ENCODE peak calls at places on chromosomes 4 and X, in five cellular contexts. L, X, N, B and Y are unnamed samples.

GRCh38 chr4:89753601-89754066 is 83.3 kb downstream of the SNCA start:
- DNase-seq in L (peak), X (no peak), N (no peak), B (peak), Y (no peak)

GRCh38 chr4:168101026-168101425 is 8.7 kb downstream of the ANXA10 start:
- DNase-seq in L (no peak), X (no peak), N (no peak), B (no peak), Y (no peak)

GRCh38 chr4:12791536-12791935 is 692.6 kb downstream of the RAB28 start:
- DNase-seq in L (no peak), X (no peak), N (no peak), B (no peak), Y (no peak)

GRCh38 chr4:24091632-24092240 is 201.9 kb upstream of the PPARGC1A start:
- DNase-seq in L (no peak), X (no peak), N (no peak), B (no peak), Y (no peak)

GRCh38 chr4:1092983-1093361 is 20.4 kb downstream of the RNF212 start:
- DNase-seq in L (no peak), X (no peak), N (no peak), B (no peak), Y (no peak)

GRCh38 chr4:2142630-2143427 is 83.7 kb downstream of the NAT8L start:
- DNase-seq in L (peak), X (no peak), N (no peak), B (no peak), Y (no peak)

GRCh38 chrX:1466971-1467561 is 14.4 kb upstream of the ASMTL start:
- DNase-seq in L (no peak), X (no peak), N (peak), B (no peak), Y (peak)

GRCh38 chr4:26083987-26084386 is 170.0 kb downstream of the SMIM20 start:
- DNase-seq in L (peak), X (no peak), N (peak), B (no peak), Y (peak)

GRCh38 chr4:56147371-56147770 is 198.6 kb downstream of the CEP135 start:
- DNase-seq in L (no peak), X (no peak), N (no peak), B (peak), Y (no peak)

GRCh38 chrX:46015653-46016052 is 529.6 kb downstream of the ZNF674 start:
- DNase-seq in L (no peak), X (no peak), N (no peak), B (no peak), Y (no peak)